ENCODE peak calls at places on chromosomes 6 and 20, in six cellular contexts. O, M, N, Y, E and J are unnamed samples.

GRCh38 chr6:28281288-28282064 is at the start of gene PGBD1:
- DNase-seq in Y (peak), E (peak), O (peak), M (peak), N (peak), J (peak)

GRCh38 chr6:22448311-22448711 is 121.1 kb upstream of the HDGFL1 start:
- DNase-seq in M (no peak), Y (peak), O (no peak), N (no peak), E (no peak), J (no peak)

GRCh38 chr6:30216096-30216495 is 2.9 kb upstream of the TRIM26 start:
- DNase-seq in E (no peak), Y (no peak), N (no peak), O (no peak), M (no peak), J (no peak)

GRCh38 chr6:79066828-79067227 is 11.2 kb downstream of the PHIP start:
- DNase-seq in E (no peak), Y (no peak), N (no peak), O (no peak), M (no peak), J (no peak)

GRCh38 chr20:34709836-34710567 is 5.9 kb downstream of the TP53INP2 start:
- DNase-seq in O (peak), Y (no peak), M (peak), E (peak), N (no peak), J (peak)

GRCh38 chr6:446418-447366 is 55.1 kb downstream of the IRF4 start:
- DNase-seq in M (peak), O (no peak), Y (no peak), N (no peak), E (no peak), J (no peak)

GRCh38 chr6:2765896-2766766 is 938 bp downstream of the WRNIP1 start:
- DNase-seq in N (peak), M (peak), E (no peak), O (peak), Y (no peak), J (peak)

GRCh38 chr6:24883618-24884017 is 52.1 kb downstream of the RIPOR2 start:
- DNase-seq in E (no peak), O (no peak), Y (no peak), M (peak), N (no peak), J (no peak)

GRCh38 chr6:71510057-71510713 is 221.6 kb downstream of the OGFRL1 start:
- DNase-seq in E (no peak), N (no peak), M (peak), Y (peak), O (peak), J (peak)

GRCh38 chr20:37728635-37728983 is 34.8 kb downstream of the CTNNBL1 start:
- DNase-seq in M (no peak), N (no peak), E (no peak), Y (no peak), O (no peak), J (no peak)

GRCh38 chr6:36273067-36273466 is 3.2 kb downstream of the PNPLA1 start:
- DNase-seq in E (no peak), O (no peak), Y (no peak), N (no peak), M (no peak), J (no peak)

GRCh38 chr6:169236988-169237387 is 16.7 kb downstream of the THBS2 start:
- DNase-seq in O (no peak), E (no peak), M (no peak), Y (no peak), N (no peak), J (no peak)

GRCh38 chr20:10216146-10216741 is 2.4 kb upstream of the SNAP25 start:
- DNase-seq in N (no peak), Y (no peak), M (no peak), O (no peak), E (no peak), J (no peak)

GRCh38 chr6:44508646-44509045 is 121.1 kb downstream of the CDC5L start:
- DNase-seq in Y (no peak), N (no peak), E (no peak), M (no peak), O (no peak), J (no peak)

GRCh38 chr6:44696686-44697085 is 309.2 kb downstream of the CDC5L start:
- DNase-seq in N (no peak), M (no peak), E (no peak), Y (no peak), O (no peak), J (no peak)

GRCh38 chr6:135181333-135182119 is 418 bp downstream of the MYB start:
- DNase-seq in O (peak), E (peak), M (peak), Y (no peak), N (no peak), J (no peak)